ENCODE peak calls at places on chromosomes 4 and X, in nine cellular contexts. H is HEK293T; X is Caki2; J is ELF-1; Z is body of pancreas; M is choroid plexus epithelial cell; Y is activated CD8-positive, alpha-beta memory T cell treated with anti-CD3 and anti-CD28 coated beads for 24 hours; V is NB4; E is substantia nigra. T is an unnamed sample.

GRCh38 chr4:111269439-111269838 is 646.6 kb upstream of the PITX2 start:
- DNase-seq in H (no peak), X (no peak), J (no peak), Z (no peak), M (peak; percentile 5), Y (no peak), V (no peak), E (no peak), T (no peak)

GRCh38 chrX:70398899-70399298 is 24.2 kb upstream of the GDPD2 start:
- DNase-seq in H (no peak), X (no peak), J (no peak), Z (no peak), M (peak; percentile 57), Y (no peak), V (peak; percentile 63), E (no peak), T (no peak)

GRCh38 chrX:9878141-9878875 is 88.8 kb upstream of the CLDN34 start:
- DNase-seq in H (no peak), X (no peak), J (no peak), Z (no peak), M (no peak), Y (no peak), V (no peak), E (no peak), T (no peak)

GRCh38 chrX:28876415-28876814 is 289.2 kb downstream of the IL1RAPL1 start:
- DNase-seq in H (no peak), X (no peak), J (no peak), Z (no peak), M (no peak), Y (no peak), V (no peak), E (no peak), T (no peak)

GRCh38 chrX:15882704-15883539 is 28.3 kb upstream of the AP1S2 start:
- DNase-seq in H (no peak), X (peak; percentile 8), J (no peak), Z (peak; percentile 3), M (peak; percentile 38), Y (no peak), V (peak; percentile 87), E (no peak), T (no peak)

GRCh38 chrX:48498374-48498809 is 10.4 kb upstream of the PORCN start:
- DNase-seq in H (no peak), X (peak; percentile 93), J (no peak), Z (no peak), M (peak; percentile 42), Y (no peak), V (peak; percentile 65), E (no peak), T (no peak)

GRCh38 chr4:25966171-25966570 is 52.2 kb downstream of the SMIM20 start:
- DNase-seq in H (no peak), X (no peak), J (no peak), Z (no peak), M (no peak), Y (no peak), V (no peak), E (no peak), T (no peak)

GRCh38 chr4:115323106-115323684 is 209.8 kb upstream of the NDST4 start:
- DNase-seq in H (no peak), X (no peak), J (no peak), Z (no peak), M (peak; percentile 0), Y (no peak), V (no peak), E (no peak), T (no peak)

GRCh38 chrX:47030339-47030738 is 47.9 kb upstream of the RGN start:
- DNase-seq in H (peak; percentile 49), X (peak; percentile 21), J (no peak), Z (peak; percentile 24), M (peak; percentile 78), Y (no peak), V (peak; percentile 67), E (no peak), T (no peak)

GRCh38 chr4:39233114-39233513 is 50.8 kb downstream of the WDR19 start:
- DNase-seq in H (no peak), X (no peak), J (no peak), Z (no peak), M (no peak), Y (no peak), V (no peak), E (no peak), T (no peak)

GRCh38 chr4:125728568-125728967 is 413.8 kb downstream of the FAT4 start:
- DNase-seq in H (no peak), X (peak; percentile 79), J (peak; percentile 42), Z (no peak), M (peak; percentile 98), Y (no peak), V (no peak), E (no peak), T (no peak)

GRCh38 chrX:22220941-22221340 is 51.8 kb upstream of the CBLL2 start:
- DNase-seq in H (no peak), X (no peak), J (no peak), Z (no peak), M (peak; percentile 52), Y (no peak), V (no peak), E (no peak), T (no peak)